ENCODE peak calls at places on chromosomes 1 and 21, in ten cellular contexts. Q, J, A, U, B, X, V, E, G and W are unnamed samples.

GRCh38 chr1:53738205-53739108 is 507 bp downstream of the GLIS1 start:
- DNase-seq in Q (no peak), J (no peak), A (peak; percentile 4), U (no peak), B (no peak), X (no peak), V (no peak), E (no peak), G (peak; percentile 20), W (no peak)

GRCh38 chr1:92444351-92444750 is 42.4 kb downstream of the GFI1 start:
- DNase-seq in Q (no peak), J (no peak), A (no peak), U (no peak), B (no peak), X (no peak), V (peak; percentile 12), E (no peak), G (no peak), W (peak; percentile 6)

GRCh38 chr1:56123421-56123820 is 455.9 kb downstream of the PLPP3 start:
- DNase-seq in Q (no peak), J (no peak), A (no peak), U (no peak), B (no peak), X (no peak), V (peak; percentile 24), E (no peak), G (no peak), W (peak; percentile 1)

GRCh38 chr1:112234710-112235109 is 161.3 kb upstream of the CTTNBP2NL start:
- DNase-seq in Q (no peak), J (no peak), A (no peak), U (no peak), B (no peak), X (no peak), V (no peak), E (no peak), G (no peak), W (no peak)

GRCh38 chr1:21318714-21319159 is 28.5 kb upstream of the ECE1 start:
- DNase-seq in Q (no peak), J (no peak), A (no peak), U (peak; percentile 95), B (peak; percentile 68), X (no peak), V (no peak), E (no peak), G (peak; percentile 91), W (no peak)

GRCh38 chr1:156897078-156897825 is 3.7 kb downstream of the PEAR1 start:
- DNase-seq in Q (no peak), J (no peak), A (peak; percentile 61), U (no peak), B (no peak), X (no peak), V (peak; percentile 64), E (no peak), G (no peak), W (peak; percentile 93)

GRCh38 chr1:177020861-177021589 is 143.5 kb downstream of the ASTN1 start:
- DNase-seq in Q (no peak), J (no peak), A (no peak), U (no peak), B (no peak), X (no peak), V (no peak), E (no peak), G (no peak), W (no peak)

GRCh38 chr21:29221259-29221744 is 77.4 kb upstream of the BACH1 start:
- DNase-seq in Q (no peak), J (no peak), A (no peak), U (no peak), B (no peak), X (no peak), V (peak; percentile 60), E (no peak), G (no peak), W (peak; percentile 99)

GRCh38 chr1:43776043-43776761 is 68.9 kb downstream of the ST3GAL3 start:
- DNase-seq in Q (no peak), J (no peak), A (peak; percentile 22), U (no peak), B (no peak), X (no peak), V (peak; percentile 56), E (no peak), G (no peak), W (no peak)

GRCh38 chr21:28083350-28083749 is 909.3 kb downstream of the LTN1 start:
- DNase-seq in Q (no peak), J (no peak), A (no peak), U (no peak), B (no peak), X (no peak), V (no peak), E (no peak), G (no peak), W (no peak)

GRCh38 chr1:212098340-212098739 is 62.8 kb downstream of the DTL start:
- DNase-seq in Q (no peak), J (no peak), A (no peak), U (no peak), B (no peak), X (no peak), V (no peak), E (no peak), G (no peak), W (no peak)

GRCh38 chr1:3453891-3454810 is at the start of gene ARHGEF16:
- DNase-seq in Q (no peak), J (peak; percentile 24), A (peak; percentile 32), U (no peak), B (no peak), X (peak; percentile 16), V (no peak), E (peak; percentile 90), G (peak; percentile 60), W (no peak)

GRCh38 chr1:213303286-213303685 is 252.2 kb downstream of the RPS6KC1 start:
- DNase-seq in Q (no peak), J (no peak), A (no peak), U (no peak), B (no peak), X (no peak), V (no peak), E (peak; percentile 38), G (no peak), W (no peak)

GRCh38 chr1:52531473-52531872 is 21.4 kb downstream of the TUT4 start:
- DNase-seq in Q (no peak), J (no peak), A (no peak), U (no peak), B (no peak), X (no peak), V (no peak), E (no peak), G (no peak), W (no peak)

GRCh38 chr1:212512731-212513559 is 80.2 kb downstream of the NENF start:
- DNase-seq in Q (no peak), J (no peak), A (no peak), U (no peak), B (no peak), X (no peak), V (peak; percentile 33), E (no peak), G (no peak), W (peak; percentile 100)

GRCh38 chr1:90726716-90727480 is 9.8 kb upstream of the BARHL2 start:
- DNase-seq in Q (no peak), J (no peak), A (no peak), U (no peak), B (no peak), X (no peak), V (no peak), E (no peak), G (no peak), W (no peak)

GRCh38 chr1:9434247-9434646 is 105.0 kb upstream of the SLC25A33 start:
- DNase-seq in Q (no peak), J (no peak), A (no peak), U (no peak), B (no peak), X (no peak), V (no peak), E (no peak), G (no peak), W (no peak)

GRCh38 chr1:221565718-221566117 is 176.2 kb downstream of the DUSP10 start:
- DNase-seq in Q (no peak), J (no peak), A (no peak), U (no peak), B (no peak), X (no peak), V (no peak), E (no peak), G (no peak), W (no peak)

GRCh38 chr1:34973326-34973725 is 11.8 kb downstream of the TMEM35B start:
- DNase-seq in Q (no peak), J (no peak), A (no peak), U (no peak), B (no peak), X (no peak), V (no peak), E (no peak), G (no peak), W (no peak)

GRCh38 chr1:12404918-12405317 is 175.1 kb downstream of the VPS13D start:
- DNase-seq in Q (no peak), J (no peak), A (no peak), U (no peak), B (no peak), X (no peak), V (no peak), E (no peak), G (no peak), W (no peak)

GRCh38 chr1:154972517-154973343 is 1.8 kb upstream of the CKS1B start:
- DNase-seq in Q (no peak), J (no peak), A (peak; percentile 95), U (no peak), B (no peak), X (no peak), V (peak; percentile 95), E (peak; percentile 95), G (peak; percentile 68), W (peak; percentile 99)

GRCh38 chr1:184970691-184971161 is 3.6 kb downstream of the NIBAN1 start:
- DNase-seq in Q (no peak), J (no peak), A (no peak), U (no peak), B (no peak), X (no peak), V (peak; percentile 43), E (no peak), G (no peak), W (peak; percentile 35)

GRCh38 chr1:243542726-243543415 is 287.0 kb downstream of the SDCCAG8 start:
- DNase-seq in Q (no peak), J (no peak), A (no peak), U (no peak), B (no peak), X (no peak), V (no peak), E (no peak), G (no peak), W (peak; percentile 10)

GRCh38 chr21:36550761-36551160 is 70.8 kb upstream of the CLDN14 start:
- DNase-seq in Q (no peak), J (no peak), A (no peak), U (no peak), B (no peak), X (no peak), V (peak; percentile 15), E (no peak), G (no peak), W (no peak)

GRCh38 chr1:157307491-157307890 is 169.3 kb upstream of the ETV3 start:
- DNase-seq in Q (no peak), J (no peak), A (no peak), U (no peak), B (no peak), X (no peak), V (no peak), E (no peak), G (no peak), W (no peak)

GRCh38 chr1:89706700-89707012 is 73.7 kb downstream of the LRRC8C start:
- DNase-seq in Q (no peak), J (no peak), A (no peak), U (no peak), B (no peak), X (no peak), V (no peak), E (no peak), G (no peak), W (no peak)

GRCh38 chr1:103337779-103338178 is 187.7 kb upstream of the RNPC3 start:
- DNase-seq in Q (no peak), J (no peak), A (no peak), U (no peak), B (no peak), X (no peak), V (no peak), E (no peak), G (no peak), W (no peak)

GRCh38 chr21:45818904-45819285 is 162.7 kb upstream of the COL6A1 start:
- DNase-seq in Q (peak; percentile 66), J (peak; percentile 20), A (no peak), U (no peak), B (no peak), X (peak; percentile 91), V (peak; percentile 76), E (no peak), G (no peak), W (peak; percentile 80)